ENCODE peak calls at places on chromosomes 16 and 17, in five cellular contexts. W is PC-3, G is MM.1S, Q is fibroblast of lung, A is K562. L is an unnamed sample.

GRCh38 chr17:42329025-42329976 is 41.0 kb downstream of the STAT5A start:
- DNase-seq in Q (peak; percentile 91), G (no peak), A (no peak), W (no peak), L (peak; percentile 89)

GRCh38 chr16:2779978-2780898 is 3.2 kb upstream of the ELOB start:
- DNase-seq in G (no peak), W (no peak), A (peak; percentile 31), Q (no peak), L (no peak)

GRCh38 chr17:45581860-45582259 is 91.3 kb upstream of the PLEKHM1 start:
- DNase-seq in W (no peak), G (no peak), Q (no peak), A (no peak), L (no peak)

GRCh38 chr17:16255481-16255901 is 38.5 kb downstream of the PIGL start:
- DNase-seq in W (no peak), Q (peak; percentile 58), G (no peak), A (no peak), L (peak; percentile 34)

GRCh38 chr17:9120471-9120870 is 99.2 kb downstream of the NTN1 start:
- DNase-seq in G (no peak), Q (no peak), A (peak; percentile 6), W (no peak), L (no peak)

GRCh38 chr16:30660424-30661251 is 2.4 kb downstream of the FBRS start:
- DNase-seq in Q (peak; percentile 41), A (no peak), W (no peak), G (peak; percentile 85), L (peak; percentile 50)

GRCh38 chr17:7435676-7436555 is 681 bp downstream of the TMEM102 start:
- DNase-seq in G (peak; percentile 52), A (peak; percentile 69), W (peak; percentile 38), Q (no peak), L (peak; percentile 60)

GRCh38 chr17:39325528-39326240 is 75.7 kb downstream of the FBXL20 start:
- DNase-seq in Q (no peak), A (peak; percentile 63), G (no peak), W (no peak), L (no peak)

GRCh38 chr17:16273929-16274339 is 56.9 kb downstream of the PIGL start:
- DNase-seq in A (peak; percentile 22), W (no peak), Q (no peak), G (no peak), L (no peak)

GRCh38 chr17:62826956-62827355 is 18.8 kb upstream of the MARCHF10 start:
- DNase-seq in G (no peak), Q (peak; percentile 26), W (no peak), A (no peak), L (no peak)

GRCh38 chr17:83052241-83052564 is 27.2 kb upstream of the METRNL start:
- DNase-seq in A (no peak), Q (no peak), W (no peak), G (no peak), L (no peak)

GRCh38 chr16:73692861-73693260 is 603.8 kb upstream of the PSMD7 start:
- DNase-seq in G (no peak), Q (no peak), A (no peak), W (no peak), L (no peak)

GRCh38 chr17:40058151-40058784 is 4.1 kb upstream of the MED24 start:
- DNase-seq in G (no peak), A (no peak), Q (no peak), W (no peak), L (peak; percentile 41)

GRCh38 chr17:5942687-5943086 is 127.5 kb upstream of the WSCD1 start:
- DNase-seq in Q (no peak), G (peak; percentile 90), W (no peak), A (peak; percentile 61), L (no peak)

GRCh38 chr16:56388209-56388608 is 37.1 kb downstream of the AMFR start:
- DNase-seq in Q (peak; percentile 59), W (no peak), G (no peak), A (no peak), L (peak; percentile 76)

GRCh38 chr17:10550014-10550413 is 556 bp upstream of the MYH2 start:
- DNase-seq in Q (no peak), W (no peak), G (no peak), A (no peak), L (no peak)

GRCh38 chr16:27432600-27432957 is 30.6 kb downstream of the IL21R start:
- DNase-seq in G (no peak), Q (peak; percentile 87), A (no peak), W (peak; percentile 4), L (peak; percentile 89)

GRCh38 chr16:89974860-89975259 is 26.3 kb downstream of the DEF8 start:
- DNase-seq in Q (no peak), W (no peak), G (no peak), A (no peak), L (no peak)

GRCh38 chr16:23509763-23510153 is 536 bp downstream of the GGA2 start:
- DNase-seq in Q (peak; percentile 33), W (peak; percentile 22), G (peak; percentile 36), A (peak; percentile 65), L (peak; percentile 71)

GRCh38 chr17:14451729-14452191 is 150.9 kb downstream of the HS3ST3B1 start:
- DNase-seq in Q (no peak), W (no peak), G (no peak), A (no peak), L (no peak)

GRCh38 chr16:82979406-82980111 is 352.8 kb downstream of the CDH13 start:
- DNase-seq in A (no peak), G (no peak), W (no peak), Q (peak; percentile 16), L (no peak)

GRCh38 chr17:38870259-38871165 is 654 bp downstream of the LASP1 start:
- DNase-seq in A (peak; percentile 90), G (peak; percentile 75), Q (peak; percentile 60), W (peak; percentile 19), L (peak; percentile 87)

DNA sequence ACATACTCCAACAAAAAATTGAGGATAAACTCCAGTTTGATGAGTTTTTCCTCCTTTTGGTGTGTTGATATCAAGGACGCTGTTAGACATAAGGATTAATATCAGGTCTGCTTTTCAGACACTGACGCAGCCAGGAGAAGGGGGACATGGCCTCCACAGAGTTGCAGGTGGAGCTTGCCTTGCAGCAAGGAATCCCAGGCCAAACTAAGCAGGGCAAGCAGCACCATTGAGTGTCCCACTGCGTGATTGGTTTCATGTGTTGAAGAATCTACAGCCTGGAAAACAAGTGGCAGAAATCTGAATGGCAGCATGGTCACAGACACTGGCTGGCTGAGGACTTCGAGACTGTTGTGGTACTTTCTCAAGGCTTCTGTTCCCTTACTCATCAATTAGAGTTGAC is 777.6 kb downstream of the KCNJ18 start:
- DNase-seq in W (no peak), Q (no peak), A (no peak), G (no peak), L (no peak)
- H3K4me2 ChIP-seq in W (no peak overlapping the region), Q (no peak overlapping the region), A (no peak overlapping the region), G (no peak overlapping the region), L (no peak overlapping the region)

GRCh38 chr17:81132197-81132540 is 33.1 kb upstream of the PVALEF start:
- DNase-seq in G (no peak), W (no peak), Q (no peak), A (no peak), L (no peak)
- H3K9ac ChIP-seq in G (no peak overlapping the region), W (no peak overlapping the region), Q (no peak overlapping the region), A (no peak overlapping the region), L (no peak overlapping the region)

GRCh38 chr16:19527161-19527560 is 3.4 kb downstream of the CCP110 start:
- DNase-seq in Q (no peak), W (no peak), A (no peak), G (no peak), L (no peak)
- H3K79me2 ChIP-seq in Q (peaks cover 29% of the 10 kb centered on the region), W (peaks cover 33% of the 10 kb centered on the region), A (peaks cover 32% of the 10 kb centered on the region), G (peaks cover 34% of the 10 kb centered on the region), L (peaks cover 48% of the 10 kb centered on the region)

GRCh38 chr16:67399218-67399733 is 6.0 kb upstream of the TPPP3 start:
- DNase-seq in A (peak; percentile 75), Q (peak; percentile 32), W (peak; percentile 17), G (no peak), L (peak; percentile 48)
- H3K4me2 ChIP-seq in A (no peak overlapping the region), Q (no peak overlapping the region), W (no peak overlapping the region), G (peak overlapping the region; percentile 37), L (no peak overlapping the region)

GRCh38 chr16:11629071-11630030 is 38.9 kb upstream of the SNN start:
- DNase-seq in A (no peak), Q (peak; percentile 62), G (peak; percentile 12), W (no peak), L (no peak)
- H3K9ac ChIP-seq in A (no peak overlapping the region), Q (no peak overlapping the region), G (no peak overlapping the region), W (no peak overlapping the region), L (peak overlapping the region; percentile 77)

GRCh38 chr17:17788967-17789366 is 47.8 kb downstream of the SREBF1 start:
- DNase-seq in W (no peak), G (no peak), Q (no peak), A (no peak), L (no peak)

GRCh38 chr17:17786998-17787397 is 49.8 kb downstream of the SREBF1 start:
- DNase-seq in G (no peak), A (no peak), W (no peak), Q (no peak), L (no peak)

GRCh38 chr17:17789410-17789809 is 47.4 kb downstream of the SREBF1 start:
- DNase-seq in A (no peak), Q (no peak), G (no peak), W (no peak), L (no peak)

GRCh38 chr17:17785407-17785806 is 51.4 kb downstream of the SREBF1 start:
- DNase-seq in W (no peak), Q (no peak), A (no peak), G (no peak), L (no peak)

DNA sequence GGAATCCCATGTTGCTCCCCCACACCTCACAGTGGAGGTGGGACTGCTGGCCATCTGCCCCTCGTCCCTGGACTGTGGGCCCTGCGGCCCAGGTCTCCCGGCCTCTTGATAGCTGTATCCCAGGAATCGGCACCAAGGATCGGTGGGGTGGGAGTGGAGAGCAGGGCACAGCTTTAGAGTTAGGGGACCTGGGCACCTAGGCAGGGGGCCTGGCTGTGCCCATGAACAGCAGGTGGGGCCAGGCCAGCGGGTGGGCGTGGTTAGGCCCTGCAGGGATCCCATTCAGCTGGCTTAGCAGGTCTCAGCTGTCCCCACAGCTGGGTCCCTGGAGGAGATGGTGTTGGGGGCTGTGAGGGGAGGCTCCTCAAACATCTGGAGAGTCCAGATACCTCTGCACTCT is 49.2 kb downstream of the SREBF1 start:
- DNase-seq in G (no peak), A (no peak), Q (no peak), W (no peak), L (no peak)
- H3K79me2 ChIP-seq in G (peaks cover 25% of the 10 kb centered on the region), A (peaks cover 18% of the 10 kb centered on the region), Q (peaks cover 5% of the 10 kb centered on the region), W (peaks cover 45% of the 10 kb centered on the region), L (peaks cover 51% of the 10 kb centered on the region)

DNA sequence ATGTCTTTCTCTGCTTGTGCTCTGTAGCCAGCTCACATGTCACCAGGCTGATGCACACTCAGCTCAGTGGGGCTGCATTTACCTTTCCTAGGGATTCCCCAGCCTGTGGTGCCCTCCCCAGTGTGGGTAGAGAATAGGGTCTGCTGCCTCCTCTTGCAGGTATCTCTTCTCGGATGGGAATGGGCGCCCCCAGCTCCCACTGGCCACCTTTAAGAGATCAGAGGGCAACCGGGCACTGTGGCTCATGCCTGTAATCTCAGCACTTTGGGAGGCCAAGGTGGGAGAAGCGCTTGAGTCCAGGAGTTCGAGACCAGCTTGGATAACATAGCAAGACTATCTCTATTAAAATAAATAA is 3.3 kb downstream of the XYLT2 start:
- DNase-seq in Q (no peak), G (no peak), A (no peak), W (no peak), L (no peak)
- H3K4me2 ChIP-seq in Q (no peak overlapping the region), G (no peak overlapping the region), A (no peak overlapping the region), W (no peak overlapping the region), L (no peak overlapping the region)

L was measured in GM23248.